ENCODE peak calls at places on chromosomes 5 and 9, in seven cellular contexts. B is CD8-positive, alpha-beta T cell; Z is fibroblast of lung; S is BJ; M is activated CD8-positive, alpha-beta T cell treated with anti-CD3 and anti-CD28 coated beads for 36 hours; L is uterus; E is choroid plexus epithelial cell. J is an unnamed sample.

GRCh38 chr5:148179234-148179824 is 11.0 kb downstream of the SPINK14 start:
- DNase-seq in Z (peak), L (no peak), M (peak), B (no peak), E (peak), S (peak), J (no peak)

GRCh38 chr9:34650816-34651215 is 1.2 kb upstream of the IL11RA start:
- DNase-seq in Z (peak), S (no peak), M (no peak), L (no peak), B (no peak), E (peak), J (no peak)

GRCh38 chr5:123180178-123180577 is 91.1 kb downstream of the PRDM6 start:
- DNase-seq in E (no peak), S (no peak), L (no peak), Z (no peak), M (no peak), B (no peak), J (no peak)

GRCh38 chr5:60257852-60258251 is 364.3 kb upstream of the PDE4D start:
- DNase-seq in E (no peak), B (no peak), L (no peak), S (no peak), M (no peak), Z (no peak), J (no peak)

GRCh38 chr9:88816141-88816540 is 175.1 kb upstream of the S1PR3 start:
- DNase-seq in Z (no peak), E (peak), M (no peak), S (peak), L (no peak), B (no peak), J (no peak)

GRCh38 chr9:18495065-18495464 is 21.1 kb downstream of the ADAMTSL1 start:
- DNase-seq in Z (no peak), M (no peak), E (no peak), S (no peak), L (no peak), B (no peak), J (no peak)

GRCh38 chr5:139439013-139439903 is at the start of gene DNAJC18:
- DNase-seq in L (peak), S (no peak), Z (peak), E (peak), B (peak), M (peak), J (peak)

GRCh38 chr9:96219615-96220257 is 82.2 kb downstream of the HSD17B3 start:
- DNase-seq in S (no peak), E (peak), M (peak), Z (no peak), L (peak), B (no peak), J (no peak)

GRCh38 chr9:129737479-129738269 is 15.2 kb downstream of the PTGES start:
- DNase-seq in S (no peak), L (peak), B (peak), M (peak), Z (peak), E (peak), J (peak)

GRCh38 chr5:371811-372555 is 50.5 kb downstream of the AHRR start:
- DNase-seq in B (no peak), L (no peak), S (no peak), M (no peak), Z (no peak), E (peak), J (peak)

GRCh38 chr5:99061711-99062110 is 132.9 kb upstream of the CHD1 start:
- DNase-seq in B (no peak), M (no peak), E (peak), S (peak), Z (peak), L (no peak), J (no peak)

GRCh38 chr9:79390077-79390673 is 181.6 kb upstream of the TLE4 start:
- DNase-seq in M (no peak), L (no peak), E (peak), B (no peak), Z (peak), S (peak), J (no peak)

GRCh38 chr5:151204051-151204450 is 19.8 kb downstream of the CCDC69 start:
- DNase-seq in B (no peak), E (no peak), Z (no peak), L (no peak), S (no peak), M (no peak), J (no peak)

GRCh38 chr5:5726401-5726800 is 303.9 kb downstream of the ICE1 start:
- DNase-seq in L (no peak), S (no peak), M (no peak), B (no peak), E (no peak), Z (no peak), J (no peak)

GRCh38 chr5:94174748-94175411 is 433.5 kb upstream of the POU5F2 start:
- DNase-seq in L (no peak), Z (peak), M (no peak), B (no peak), S (no peak), E (peak), J (no peak)

GRCh38 chr9:29212590-29213373 is 1639.5 kb upstream of the C9orf72 start:
- DNase-seq in Z (no peak), B (no peak), L (peak), M (no peak), E (no peak), S (no peak), J (peak)

GRCh38 chr9:114718801-114719221 is 36.8 kb upstream of the TEX48 start:
- DNase-seq in S (no peak), Z (no peak), E (peak), L (no peak), B (peak), M (peak), J (no peak)

GRCh38 chr5:6483880-6484382 is 35.3 kb downstream of the UBE2QL1 start:
- DNase-seq in M (no peak), S (no peak), E (no peak), Z (no peak), B (no peak), L (no peak), J (no peak)

GRCh38 chr5:149036970-149037369 is 25.9 kb downstream of the SH3TC2 start:
- DNase-seq in E (peak), S (no peak), M (peak), Z (no peak), L (no peak), B (no peak), J (no peak)

GRCh38 chr9:125987420-125987819 is 240.2 kb downstream of the PBX3 start:
- DNase-seq in M (no peak), S (no peak), L (no peak), E (no peak), Z (no peak), B (no peak), J (no peak)

GRCh38 chr9:130289711-130290241 is 24.2 kb downstream of the HMCN2 start:
- DNase-seq in L (peak), E (no peak), S (no peak), B (no peak), Z (no peak), M (no peak), J (no peak)

GRCh38 chr5:119049824-119050449 is 20.9 kb upstream of the DMXL1 start:
- DNase-seq in S (no peak), E (peak), M (no peak), B (no peak), L (no peak), Z (peak), J (no peak)

GRCh38 chr5:134600600-134600999 is 32.0 kb downstream of the SAR1B start:
- DNase-seq in L (no peak), B (no peak), S (no peak), E (peak), M (no peak), Z (no peak), J (no peak)

GRCh38 chr9:38118862-38119435 is 49.9 kb upstream of the SHB start:
- DNase-seq in M (no peak), L (no peak), Z (no peak), S (no peak), E (no peak), B (no peak), J (no peak)

GRCh38 chr9:28927711-28928110 is 1354.4 kb upstream of the C9orf72 start:
- DNase-seq in L (no peak), S (no peak), M (no peak), E (no peak), Z (no peak), B (no peak), J (no peak)

GRCh38 chr9:128554155-128554862 is 1.9 kb downstream of the SPTAN1 start:
- DNase-seq in E (peak), S (peak), M (peak), Z (peak), B (no peak), L (peak), J (no peak)

GRCh38 chr9:132670816-132671371 is 630 bp downstream of the GTF3C4 start:
- DNase-seq in L (peak), M (peak), Z (peak), B (peak), S (no peak), E (peak), J (peak)

GRCh38 chr9:137314561-137315560 is 12.8 kb upstream of the NRARP start:
- DNase-seq in S (no peak), Z (no peak), B (no peak), M (no peak), L (no peak), E (no peak), J (peak)

GRCh38 chr5:156147251-156147947 is 179.6 kb upstream of the SGCD start:
- DNase-seq in B (no peak), S (peak), L (no peak), M (no peak), Z (peak), E (peak), J (no peak)

GRCh38 chr9:93309889-93310425 is 126.0 kb downstream of the WNK2 start:
- DNase-seq in E (no peak), L (no peak), Z (no peak), B (no peak), M (no peak), S (no peak), J (no peak)

GRCh38 chr9:86827893-86828292 is 119.4 kb downstream of the GAS1 start:
- DNase-seq in B (no peak), L (no peak), M (no peak), E (peak), Z (peak), S (no peak), J (no peak)

GRCh38 chr9:107484117-107484723 is 5.3 kb downstream of the KLF4 start:
- DNase-seq in E (peak), B (no peak), M (no peak), L (no peak), S (no peak), Z (peak), J (no peak)

GRCh38 chr9:136656339-136656738 is 6.4 kb upstream of the EGFL7 start:
- DNase-seq in E (no peak), Z (no peak), L (peak), S (no peak), B (no peak), M (no peak), J (no peak)

GRCh38 chr5:118430076-118430475 is 558.3 kb downstream of the DTWD2 start:
- DNase-seq in S (no peak), Z (no peak), B (no peak), L (no peak), E (no peak), M (no peak), J (no peak)

GRCh38 chr9:4590430-4591122 is 71.5 kb upstream of the PLPP6 start:
- DNase-seq in E (peak), Z (peak), B (no peak), M (no peak), L (peak), S (no peak), J (no peak)

GRCh38 chr5:1471997-1472963 is 27.0 kb upstream of the SLC6A3 start:
- DNase-seq in L (peak), E (no peak), S (no peak), M (no peak), Z (no peak), B (no peak), J (no peak)

GRCh38 chr5:59007460-59008063 is 424.7 kb downstream of the RAB3C start:
- DNase-seq in M (no peak), Z (peak), E (peak), B (no peak), L (no peak), S (no peak), J (no peak)

GRCh38 chr5:132905938-132906337 is 32.5 kb downstream of the LEAP2 start:
- DNase-seq in S (no peak), B (no peak), Z (peak), E (peak), L (no peak), M (no peak), J (no peak)
- TF ChIP-seq CTCF in S (no peak), B (no peak), Z (no peak), E (peak), L (no peak), M (no peak), J (peak)

DNA sequence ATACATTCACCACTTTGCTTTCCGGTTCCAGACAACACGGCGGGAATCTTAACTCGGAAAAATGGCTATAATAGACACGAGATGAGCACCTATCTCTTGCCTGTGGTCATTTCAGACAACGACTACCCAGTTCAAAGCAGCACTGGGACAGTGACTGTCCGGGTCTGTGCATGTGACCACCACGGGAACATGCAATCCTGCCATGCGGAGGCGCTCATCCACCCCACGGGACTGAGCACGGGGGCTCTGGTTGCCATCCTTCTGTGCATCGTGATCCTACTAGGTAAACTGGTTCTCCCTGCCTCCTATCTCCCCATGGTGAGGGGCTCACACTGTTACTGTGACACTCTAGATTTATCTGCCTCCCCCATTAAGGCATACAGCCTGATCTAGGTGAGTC is 124.2 kb downstream of the CDH6 start:
- DNase-seq in L (no peak), E (no peak), M (no peak), S (no peak), B (no peak), Z (no peak), J (no peak)
- TF ChIP-seq CTCF in L (no peak), E (no peak), M (no peak), S (no peak), B (no peak), Z (no peak), J (no peak)

DNA sequence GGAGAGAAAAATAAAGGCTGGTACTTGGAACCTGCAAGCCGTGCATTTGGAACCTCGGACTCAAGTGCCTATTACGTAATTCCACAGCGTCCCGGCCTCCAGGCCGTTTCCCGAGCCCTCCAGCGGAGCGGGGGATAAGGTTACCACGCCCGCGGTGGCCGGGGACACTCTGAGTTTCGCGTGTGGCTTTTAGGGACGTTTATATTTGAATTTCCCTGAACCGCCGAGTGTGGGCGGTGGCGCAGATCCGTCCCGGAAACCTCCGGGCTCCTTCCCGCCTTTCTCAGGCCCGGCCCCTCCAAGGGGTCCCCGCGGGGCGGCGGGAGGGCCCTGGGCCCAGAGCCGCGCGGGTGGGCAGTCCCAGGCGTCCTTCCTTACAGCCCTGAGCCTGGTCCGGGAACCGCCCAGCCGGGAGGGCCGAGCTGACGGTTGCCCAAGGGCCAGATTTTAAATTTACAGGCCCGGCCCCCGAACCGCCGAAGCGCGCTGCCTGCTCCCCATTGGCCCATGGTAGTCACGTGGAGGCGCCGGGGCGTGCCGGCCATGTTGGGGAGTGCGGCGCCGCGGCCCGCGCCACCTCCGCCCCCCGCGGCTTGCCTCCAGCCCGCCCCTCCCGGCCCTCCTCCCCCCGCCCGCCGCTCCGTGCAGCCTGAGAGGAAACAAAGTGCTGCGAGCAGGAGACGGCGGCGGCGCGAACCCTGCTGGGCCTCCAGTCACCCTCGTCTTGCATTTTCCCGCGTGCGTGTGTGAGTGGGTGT is at the start of gene LMNB1:
- DNase-seq in B (peak), S (peak), E (peak), Z (peak), M (peak), L (peak), J (peak)
- TF ChIP-seq CTCF in B (no peak), S (peak), E (no peak), Z (no peak), M (no peak), L (peak), J (peak)

GRCh38 chr5:131423056-131423455 is 159.2 kb downstream of the CDC42SE2 start:
- DNase-seq in B (no peak), M (no peak), Z (peak), S (no peak), E (peak), L (no peak), J (no peak)
- TF ChIP-seq CTCF in B (no peak), M (peak), Z (peak), S (peak), E (peak), L (peak), J (peak)

DNA sequence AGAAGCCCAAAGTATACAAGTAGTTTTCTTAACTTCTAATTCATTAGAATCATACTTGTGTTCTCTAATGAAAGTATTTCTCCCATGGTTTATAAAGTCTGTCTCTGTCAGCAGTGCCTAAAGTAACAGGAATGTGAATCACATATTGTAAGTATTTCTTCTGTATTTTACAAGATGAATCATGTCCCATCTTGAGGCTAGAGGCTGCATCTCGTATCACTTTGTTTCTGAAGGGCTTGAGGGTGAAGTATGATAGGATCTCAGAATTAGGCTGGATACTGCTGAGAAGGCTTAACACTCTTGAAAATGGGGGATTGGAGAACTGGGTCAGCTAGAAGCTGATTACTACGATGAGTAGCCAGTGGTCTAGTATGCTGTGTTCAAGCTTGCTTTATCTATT is 242.2 kb upstream of the ACTBL2 start:
- DNase-seq in L (no peak), S (peak), E (peak), Z (no peak), B (no peak), M (no peak), J (no peak)
- TF ChIP-seq CTCF in L (no peak), S (no peak), E (no peak), Z (no peak), B (no peak), M (no peak), J (no peak)

GRCh38 chr5:31413030-31413812 is 118.7 kb downstream of the DROSHA start:
- DNase-seq in B (no peak), S (no peak), E (peak), L (no peak), Z (no peak), M (no peak), J (no peak)

GRCh38 chr5:31412324-31412723 is 119.6 kb downstream of the DROSHA start:
- DNase-seq in S (no peak), B (no peak), E (peak), L (no peak), Z (no peak), M (no peak), J (no peak)

GRCh38 chr5:31416547-31416946 is 115.3 kb downstream of the DROSHA start:
- DNase-seq in L (no peak), S (no peak), Z (no peak), M (no peak), E (no peak), B (no peak), J (no peak)

GRCh38 chr5:31410089-31410488 is 121.8 kb downstream of the DROSHA start:
- DNase-seq in M (no peak), Z (no peak), E (no peak), B (no peak), S (no peak), L (no peak), J (no peak)

GRCh38 chr5:31415009-31415923 is 116.6 kb downstream of the DROSHA start:
- DNase-seq in E (peak), Z (no peak), L (no peak), M (no peak), S (no peak), B (no peak), J (no peak)
- TF ChIP-seq CTCF in E (peak), Z (no peak), L (no peak), M (no peak), S (peak), B (no peak), J (no peak)